ENCODE peak calls at places on chromosomes 1 and 21, in five cellular contexts. Q is mesenchymal stem cell, D is A549, R is upper lobe of right lung, I is NT2/D1. F is an unnamed sample.

GRCh38 chr1:39700348-39700747 is 9.1 kb upstream of the HPCAL4 start:
- DNase-seq in Q (no peak), D (no peak), R (no peak), I (no peak), F (no peak)

GRCh38 chr1:115266729-115267421 is 71.2 kb downstream of the NGF start:
- DNase-seq in Q (no peak), D (no peak), R (no peak), I (no peak), F (no peak)

GRCh38 chr1:223670458-223671159 is 5.1 kb upstream of the CAPN8 start:
- DNase-seq in Q (peak), D (peak), R (no peak), I (peak), F (no peak)

GRCh38 chr1:19765623-19766022 is 34.1 kb downstream of the TMCO4 start:
- DNase-seq in Q (peak), D (peak), R (no peak), I (no peak), F (peak)

GRCh38 chr1:242629396-242629795 is 104.9 kb upstream of the PLD5 start:
- DNase-seq in Q (no peak), D (no peak), R (no peak), I (no peak), F (no peak)

GRCh38 chr1:228021526-228022030 is 14.8 kb downstream of the WNT3A start:
- DNase-seq in Q (no peak), D (no peak), R (peak), I (no peak), F (no peak)

GRCh38 chr1:190679444-190679843 is 201.8 kb upstream of the BRINP3 start:
- DNase-seq in Q (no peak), D (no peak), R (no peak), I (no peak), F (no peak)

GRCh38 chr1:34162852-34163766 is 1.9 kb downstream of the CSMD2 start:
- DNase-seq in Q (peak), D (peak), R (peak), I (peak), F (peak)

GRCh38 chr21:31730687-31731111 is 1.2 kb downstream of the SCAF4 start:
- DNase-seq in Q (peak), D (peak), R (no peak), I (peak), F (no peak)

GRCh38 chr1:43913666-43914325 is 19.8 kb upstream of the ARTN start:
- DNase-seq in Q (no peak), D (no peak), R (no peak), I (no peak), F (no peak)

GRCh38 chr1:119593836-119594235 is 54.2 kb downstream of the ZNF697 start:
- DNase-seq in Q (no peak), D (no peak), R (no peak), I (no peak), F (no peak)

GRCh38 chr21:41903559-41904351 is 24.6 kb upstream of the PRDM15 start:
- DNase-seq in Q (no peak), D (no peak), R (no peak), I (no peak), F (no peak)

GRCh38 chr1:156624814-156625435 is 5.7 kb downstream of the HAPLN2 start:
- DNase-seq in Q (no peak), D (no peak), R (peak), I (no peak), F (no peak)

GRCh38 chr1:3668585-3669300 is 16.4 kb downstream of the TP73 start:
- DNase-seq in Q (no peak), D (no peak), R (peak), I (no peak), F (no peak)

GRCh38 chr1:29255134-29255666 is 18.9 kb downstream of the PTPRU start:
- DNase-seq in Q (no peak), D (no peak), R (peak), I (no peak), F (no peak)

GRCh38 chr1:101238041-101238515 is 1.3 kb downstream of the S1PR1 start:
- DNase-seq in Q (no peak), D (no peak), R (no peak), I (no peak), F (no peak)

GRCh38 chr1:27563407-27564263 is 40.3 kb downstream of the AHDC1 start:
- DNase-seq in Q (peak), D (peak), R (peak), I (no peak), F (no peak)

GRCh38 chr1:89698624-89699023 is 65.7 kb downstream of the LRRC8C start:
- DNase-seq in Q (no peak), D (no peak), R (no peak), I (no peak), F (no peak)
- H3K4me3 ChIP-seq in Q (no peak), D (no peak), R (no peak), I (no peak), F (no peak)

GRCh38 chr1:206922524-206922923 is 783 bp upstream of the FCMR start:
- DNase-seq in Q (no peak), D (no peak), R (no peak), I (no peak), F (no peak)
- H3K4me3 ChIP-seq in Q (no peak), D (no peak), R (no peak), I (no peak), F (no peak)

GRCh38 chr1:154998818-154999650 is 3.6 kb upstream of the ZBTB7B start:
- DNase-seq in Q (peak), D (peak), R (peak), I (peak), F (peak)
- H3K4me3 ChIP-seq in Q (peak), D (peak), R (peak), I (peak), F (peak)

GRCh38 chr1:107866870-107867269 is 98.1 kb downstream of the VAV3 start:
- DNase-seq in Q (no peak), D (no peak), R (no peak), I (no peak), F (no peak)
- H3K4me3 ChIP-seq in Q (no peak), D (no peak), R (no peak), I (no peak), F (no peak)

GRCh38 chr1:247406014-247406656 is 9.8 kb upstream of the NLRP3 start:
- DNase-seq in Q (no peak), D (no peak), R (no peak), I (no peak), F (no peak)
- H3K4me3 ChIP-seq in Q (no peak), D (no peak), R (no peak), I (no peak), F (no peak)

DNA sequence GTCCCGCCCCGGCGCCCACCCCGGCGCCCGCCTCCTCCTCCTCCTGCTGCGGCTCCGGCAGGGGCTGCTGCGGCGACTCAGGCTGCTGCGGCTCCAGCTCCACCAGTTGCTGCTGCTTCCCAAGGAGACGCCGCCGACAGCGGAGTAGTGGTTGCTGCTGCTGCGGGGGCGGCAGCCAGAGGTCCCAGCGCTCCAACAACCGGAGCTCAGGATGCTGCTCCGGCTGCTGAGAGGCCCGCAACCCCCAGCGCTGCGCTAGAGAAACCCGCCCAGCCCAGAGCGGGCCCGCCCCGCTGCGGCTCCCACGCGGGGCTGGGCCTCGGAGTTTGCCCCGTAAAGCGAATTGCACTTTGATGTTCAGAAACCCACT is 1.2 kb downstream of the CRCT1 start:
- DNase-seq in Q (no peak), D (no peak), R (no peak), I (peak), F (no peak)
- H3K4me3 ChIP-seq in Q (peak), D (no peak), R (no peak), I (peak), F (no peak)